ENCODE peak calls at places on chromosomes 4 and X, in seven cellular contexts. Y, T, Z, U, N, I and K are unnamed samples.

GRCh38 chrX:97639526-97639925 is 755.8 kb downstream of the RPA4 start:
- DNase-seq in Y (peak), T (no peak), Z (peak), U (peak), N (no peak), I (no peak), K (peak)

GRCh38 chr4:18566970-18567799 is 545.6 kb upstream of the LCORL start:
- DNase-seq in Y (peak), T (peak), Z (no peak), U (no peak), N (no peak), I (peak), K (no peak)

GRCh38 chr4:173017802-173018201 is 150.8 kb upstream of the GALNT7 start:
- DNase-seq in Y (no peak), T (no peak), Z (no peak), U (no peak), N (no peak), I (no peak), K (no peak)

GRCh38 chrX:118347131-118347530 is 1.2 kb downstream of the WDR44 start:
- DNase-seq in Y (peak), T (peak), Z (no peak), U (no peak), N (peak), I (peak), K (no peak)

GRCh38 chrX:151753313-151754041 is 18.9 kb downstream of the CNGA2 start:
- DNase-seq in Y (peak), T (no peak), Z (no peak), U (peak), N (peak), I (peak), K (peak)

GRCh38 chr4:12050357-12050756 is 621.7 kb upstream of the HS3ST1 start:
- DNase-seq in Y (peak), T (no peak), Z (peak), U (no peak), N (no peak), I (no peak), K (peak)

GRCh38 chr4:94559351-94559806 is 107.6 kb downstream of the PDLIM5 start:
- DNase-seq in Y (no peak), T (no peak), Z (no peak), U (no peak), N (peak), I (no peak), K (no peak)

GRCh38 chr4:8201341-8201781 is 2.3 kb downstream of the SH3TC1 start:
- DNase-seq in Y (no peak), T (no peak), Z (no peak), U (no peak), N (no peak), I (no peak), K (no peak)

GRCh38 chr4:74394476-74395136 is 29.7 kb downstream of the EREG start:
- DNase-seq in Y (peak), T (peak), Z (no peak), U (no peak), N (peak), I (no peak), K (no peak)

GRCh38 chrX:111284615-111285294 is 14.5 kb upstream of the CAPN6 start:
- DNase-seq in Y (no peak), T (no peak), Z (no peak), U (no peak), N (no peak), I (no peak), K (no peak)

GRCh38 chrX:43718956-43719355 is 62.9 kb downstream of the MAOA start:
- DNase-seq in Y (no peak), T (no peak), Z (no peak), U (no peak), N (no peak), I (peak), K (no peak)

GRCh38 chrX:45517090-45517973 is 316.7 kb upstream of the DIPK2B start:
- DNase-seq in Y (peak), T (peak), Z (no peak), U (no peak), N (peak), I (peak), K (no peak)

GRCh38 chr4:174764105-174764729 is 64.8 kb downstream of the GLRA3 start:
- DNase-seq in Y (peak), T (peak), Z (no peak), U (peak), N (peak), I (peak), K (no peak)

GRCh38 chr4:164706675-164707074 is 47.3 kb upstream of the SMIM31 start:
- DNase-seq in Y (peak), T (no peak), Z (no peak), U (peak), N (no peak), I (no peak), K (no peak)

GRCh38 chrX:77076896-77077295 is 370.3 kb upstream of the FGF16 start:
- DNase-seq in Y (no peak), T (no peak), Z (no peak), U (no peak), N (no peak), I (no peak), K (no peak)

GRCh38 chr4:27149541-27150212 is 289.0 kb downstream of the STIM2 start:
- DNase-seq in Y (no peak), T (peak), Z (no peak), U (no peak), N (peak), I (no peak), K (no peak)

GRCh38 chr4:78004270-78004669 is 52.9 kb upstream of the FRAS1 start:
- DNase-seq in Y (no peak), T (no peak), Z (no peak), U (no peak), N (no peak), I (no peak), K (no peak)

GRCh38 chrX:80014141-80014940 is at the start of gene TBX22:
- DNase-seq in Y (peak), T (no peak), Z (no peak), U (no peak), N (no peak), I (no peak), K (peak)

GRCh38 chr4:89820005-89820404 is 17.0 kb downstream of the SNCA start:
- DNase-seq in Y (no peak), T (no peak), Z (no peak), U (no peak), N (no peak), I (no peak), K (no peak)

GRCh38 chr4:3680656-3681055 is 85.5 kb upstream of the ADRA2C start:
- DNase-seq in Y (no peak), T (no peak), Z (no peak), U (no peak), N (no peak), I (no peak), K (peak)

GRCh38 chrX:40154229-40154852 is 56.6 kb upstream of the BCOR start:
- DNase-seq in Y (peak), T (peak), Z (no peak), U (no peak), N (no peak), I (no peak), K (peak)

GRCh38 chr4:156568041-156568440 is 403.6 kb downstream of the PDGFC start:
- DNase-seq in Y (peak), T (no peak), Z (no peak), U (no peak), N (peak), I (peak), K (no peak)

GRCh38 chr4:146232131-146232722 is 17.9 kb downstream of the REELD1 start:
- DNase-seq in Y (no peak), T (no peak), Z (no peak), U (no peak), N (no peak), I (no peak), K (no peak)

GRCh38 chr4:103424853-103425252 is 226.7 kb upstream of the CENPE start:
- DNase-seq in Y (no peak), T (peak), Z (no peak), U (no peak), N (no peak), I (peak), K (no peak)

GRCh38 chr4:137510866-137511265 is 21.4 kb downstream of the PCDH18 start:
- DNase-seq in Y (peak), T (peak), Z (no peak), U (no peak), N (peak), I (peak), K (no peak)

GRCh38 chr4:109820563-109820962 is 5.0 kb downstream of the GAR1 start:
- DNase-seq in Y (no peak), T (no peak), Z (no peak), U (no peak), N (no peak), I (no peak), K (no peak)

GRCh38 chr4:5635826-5636196 is 72.5 kb downstream of the EVC2 start:
- DNase-seq in Y (no peak), T (no peak), Z (no peak), U (no peak), N (peak), I (peak), K (no peak)

GRCh38 chrX:38311743-38312142 is 15.6 kb downstream of the RPGR start:
- DNase-seq in Y (no peak), T (peak), Z (no peak), U (no peak), N (no peak), I (no peak), K (no peak)

GRCh38 chrX:38304010-38304409 is 23.3 kb downstream of the RPGR start:
- DNase-seq in Y (peak), T (peak), Z (no peak), U (no peak), N (peak), I (peak), K (no peak)

DNA sequence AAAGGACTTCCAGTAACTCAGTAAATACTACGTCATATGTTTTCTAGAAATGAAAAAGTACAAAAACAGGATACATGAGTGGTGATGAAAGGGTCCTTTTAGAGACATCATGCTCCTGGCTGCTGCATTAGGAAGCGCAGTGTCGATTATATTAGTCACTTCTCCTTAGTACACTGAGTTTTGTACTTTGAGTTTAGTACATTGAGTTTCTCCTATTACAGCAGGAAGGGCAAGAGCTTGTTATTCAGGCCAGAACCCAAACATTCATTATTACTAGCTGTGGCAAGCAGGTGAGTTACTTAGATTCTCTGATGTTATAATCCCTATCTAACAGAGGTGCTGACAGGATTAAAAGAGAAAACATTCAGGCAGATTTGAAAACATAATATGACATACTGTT is 21.3 kb downstream of the RPGR start:
- DNase-seq in Y (no peak), T (no peak), Z (no peak), U (no peak), N (no peak), I (no peak), K (no peak)
- H3K18ac ChIP-seq in Y (no peak), T (no peak), Z (no peak), U (no peak), N (no peak), I (no peak), K (no peak)

DNA sequence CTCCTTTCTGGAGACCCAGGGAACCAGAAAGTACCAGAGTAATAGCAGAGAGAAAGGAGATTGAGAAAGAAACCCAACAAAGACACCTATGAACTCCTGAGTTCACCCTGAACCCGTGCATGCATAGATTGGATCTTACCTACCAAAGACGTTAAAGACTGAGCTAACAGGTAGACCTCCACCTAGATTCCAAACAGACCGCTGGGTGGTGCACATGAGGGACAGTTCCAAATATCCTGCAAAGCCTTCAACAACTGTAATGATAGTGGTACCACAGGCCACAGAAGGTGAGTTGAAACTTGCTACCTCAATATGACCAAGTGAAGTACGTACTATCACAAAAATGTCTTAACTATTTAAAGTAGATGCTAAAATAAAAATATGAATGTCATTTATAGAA is 34.0 kb upstream of the NR0B1 start:
- DNase-seq in Y (peak), T (no peak), Z (no peak), U (no peak), N (no peak), I (no peak), K (peak)
- H3K18ac ChIP-seq in Y (no peak), T (no peak), Z (no peak), U (no peak), N (no peak), I (no peak), K (no peak)

GRCh38 chrX:154120567-154120966 is 23.1 kb upstream of the MECP2 start:
- DNase-seq in Y (no peak), T (no peak), Z (no peak), U (no peak), N (no peak), I (no peak), K (no peak)

GRCh38 chrX:154125356-154126040 is 18.5 kb upstream of the OPN1LW start:
- DNase-seq in Y (no peak), T (no peak), Z (no peak), U (no peak), N (no peak), I (no peak), K (no peak)

GRCh38 chrX:154123241-154124219 is 20.5 kb upstream of the OPN1LW start:
- DNase-seq in Y (peak), T (no peak), Z (no peak), U (no peak), N (no peak), I (peak), K (no peak)

GRCh38 chrX:154121207-154121606 is 22.8 kb upstream of the OPN1LW start:
- DNase-seq in Y (no peak), T (no peak), Z (no peak), U (no peak), N (no peak), I (no peak), K (no peak)

GRCh38 chrX:154121961-154122360 is 22.1 kb upstream of the OPN1LW start:
- DNase-seq in Y (no peak), T (no peak), Z (no peak), U (no peak), N (no peak), I (peak), K (no peak)
- H3K18ac ChIP-seq in Y (no peak), T (no peak), Z (no peak), U (no peak), N (no peak), I (no peak), K (no peak)

DNA sequence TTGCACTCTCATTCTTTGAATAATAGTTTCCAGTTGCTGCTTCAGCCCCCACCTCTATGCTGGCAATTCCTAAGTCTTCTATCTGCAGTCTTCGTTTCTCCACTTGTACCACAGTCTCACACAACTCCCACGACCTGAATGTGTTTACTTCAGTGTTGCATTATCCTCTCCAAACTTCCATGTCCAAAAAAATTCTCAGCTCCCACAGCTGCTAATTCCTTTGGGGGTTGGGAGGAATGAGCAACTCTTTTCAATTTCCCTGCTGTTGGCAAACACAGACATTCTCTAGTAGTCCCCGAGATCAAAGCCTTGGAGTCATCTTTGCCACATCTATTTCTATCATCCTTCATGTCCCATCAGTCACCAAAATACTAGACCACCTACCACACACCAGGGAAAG is 14.4 kb upstream of the CDS1 start:
- DNase-seq in Y (no peak), T (no peak), Z (no peak), U (no peak), N (no peak), I (no peak), K (no peak)
- H3K18ac ChIP-seq in Y (no peak), T (no peak), Z (peak), U (no peak), N (no peak), I (no peak), K (no peak)

GRCh38 chrX:116009871-116010710 is 160.5 kb upstream of the AGTR2 start:
- DNase-seq in Y (peak), T (no peak), Z (no peak), U (no peak), N (no peak), I (no peak), K (peak)
- H3K18ac ChIP-seq in Y (peak), T (no peak), Z (no peak), U (no peak), N (no peak), I (no peak), K (no peak)

GRCh38 chr4:124486423-124486822 is 226.1 kb downstream of the ANKRD50 start:
- DNase-seq in Y (no peak), T (no peak), Z (no peak), U (no peak), N (no peak), I (peak), K (no peak)
- H3K18ac ChIP-seq in Y (no peak), T (no peak), Z (no peak), U (no peak), N (no peak), I (no peak), K (no peak)

DNA sequence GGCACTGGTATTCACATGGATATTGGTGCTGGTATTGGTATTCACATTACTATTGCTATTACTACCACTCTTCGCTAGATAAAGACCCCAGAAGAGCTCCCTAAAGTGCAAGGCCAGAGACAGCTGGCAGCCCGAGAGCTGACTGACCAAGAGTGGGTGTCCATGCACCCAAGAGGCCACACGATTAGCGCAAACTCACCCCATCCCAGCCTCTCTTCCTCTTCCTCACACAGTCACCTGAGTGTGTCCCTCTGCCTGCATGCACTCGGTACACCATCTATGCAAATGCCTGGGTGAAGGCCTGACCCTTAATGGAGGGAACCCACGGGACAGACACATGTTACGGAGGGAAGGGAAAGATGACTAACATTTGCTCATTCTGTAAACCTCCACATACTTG is 86.7 kb downstream of the HAUS3 start:
- DNase-seq in Y (no peak), T (no peak), Z (no peak), U (no peak), N (no peak), I (no peak), K (no peak)
- H3K18ac ChIP-seq in Y (no peak), T (no peak), Z (no peak), U (no peak), N (no peak), I (no peak), K (no peak)

DNA sequence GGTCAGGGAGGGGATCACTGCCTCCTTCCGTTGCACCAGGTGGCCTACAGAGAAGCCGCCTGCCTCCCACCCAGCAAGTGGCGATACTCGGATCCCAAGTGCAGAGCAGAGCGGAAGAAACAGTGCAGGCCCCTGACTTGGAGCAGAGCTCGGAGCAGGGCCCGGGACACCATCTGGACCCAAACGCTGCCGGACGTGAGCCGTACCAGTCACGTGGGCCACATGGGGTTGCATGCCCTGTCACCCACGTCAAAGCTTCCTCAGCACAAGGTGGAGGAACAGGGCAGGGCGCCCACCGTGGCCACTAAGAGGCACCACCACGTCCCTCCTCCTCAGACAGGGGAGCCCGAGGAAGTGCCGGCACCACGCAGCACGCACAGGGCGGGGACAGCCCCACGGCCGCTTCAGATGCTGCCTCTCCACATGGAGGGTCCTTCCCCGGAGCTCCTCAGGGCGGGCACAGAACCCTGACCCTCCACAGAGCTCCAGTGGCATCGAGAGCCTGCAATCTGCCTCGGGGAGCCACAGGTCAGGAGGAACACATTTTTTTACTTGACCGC is 18.7 kb downstream of the ZFYVE28 start:
- DNase-seq in Y (no peak), T (no peak), Z (no peak), U (no peak), N (no peak), I (no peak), K (no peak)
- H3K18ac ChIP-seq in Y (no peak), T (no peak), Z (no peak), U (peak), N (no peak), I (no peak), K (no peak)

GRCh38 chr4:98794565-98795205 is 134.2 kb downstream of the EIF4E start:
- DNase-seq in Y (peak), T (peak), Z (peak), U (no peak), N (peak), I (peak), K (peak)

GRCh38 chr4:98796986-98797385 is 131.9 kb downstream of the EIF4E start:
- DNase-seq in Y (no peak), T (no peak), Z (no peak), U (no peak), N (no peak), I (no peak), K (no peak)

GRCh38 chr4:98793658-98794057 is 135.2 kb upstream of the TSPAN5 start:
- DNase-seq in Y (no peak), T (no peak), Z (no peak), U (no peak), N (no peak), I (no peak), K (no peak)
- H3K18ac ChIP-seq in Y (no peak), T (no peak), Z (no peak), U (no peak), N (no peak), I (no peak), K (no peak)